ENCODE peak calls at places on chromosomes 4 and X, in four cellular contexts. P is ELF-1, H is K562, G is T-cell. W is an unnamed sample.

GRCh38 chr4:141022221-141022760 is 111.0 kb downstream of the RNF150 start:
- DNase-seq in P (no peak), H (no peak), G (no peak), W (no peak)

GRCh38 chrX:10902001-10902400 is 209.1 kb upstream of the HCCS start:
- DNase-seq in P (no peak), H (no peak), G (no peak), W (no peak)

GRCh38 chrX:10633722-10634121 is 13.3 kb upstream of the MID1 start:
- DNase-seq in P (no peak), H (peak; percentile 4), G (no peak), W (no peak)

GRCh38 chr4:110781944-110782343 is 159.1 kb upstream of the PITX2 start:
- DNase-seq in P (no peak), H (no peak), G (no peak), W (no peak)

GRCh38 chr4:77177196-77177595 is 20.2 kb downstream of the CCNG2 start:
- DNase-seq in P (no peak), H (no peak), G (no peak), W (no peak)

GRCh38 chr4:112234952-112235609 is 3.5 kb downstream of the AP1AR start:
- DNase-seq in P (peak; percentile 25), H (peak; percentile 46), G (no peak), W (peak; percentile 42)

GRCh38 chr4:158008551-158009218 is 164.1 kb downstream of the GASK1B start:
- DNase-seq in P (no peak), H (no peak), G (no peak), W (no peak)

GRCh38 chr4:173046818-173047217 is 121.8 kb upstream of the GALNT7 start:
- DNase-seq in P (no peak), H (no peak), G (no peak), W (no peak)

GRCh38 chr4:144403903-144404302 is 242.1 kb upstream of the HHIP start:
- DNase-seq in P (no peak), H (no peak), G (no peak), W (no peak)

GRCh38 chr4:107939307-107939706 is 8.0 kb downstream of the CYP2U1 start:
- DNase-seq in P (no peak), H (no peak), G (no peak), W (no peak)

GRCh38 chrX:121598356-121598755 is 550.9 kb downstream of the GLUD2 start:
- DNase-seq in P (no peak), H (no peak), G (no peak), W (no peak)

GRCh38 chr4:122005064-122005755 is 53.4 kb upstream of the TRPC3 start:
- DNase-seq in P (no peak), H (no peak), G (no peak), W (no peak)

GRCh38 chr4:156976147-156976546 is 4.5 kb upstream of the PDGFC start:
- DNase-seq in P (no peak), H (no peak), G (no peak), W (no peak)

GRCh38 chr4:762211-763190 is 56.9 kb downstream of the PCGF3 start:
- DNase-seq in P (no peak), H (no peak), G (no peak), W (no peak)

GRCh38 chrX:154468217-154468616 is 10.1 kb downstream of the PLXNA3 start:
- DNase-seq in P (no peak), H (no peak), G (no peak), W (no peak)

GRCh38 chr4:175614880-175615279 is 197.2 kb downstream of the GPM6A start:
- DNase-seq in P (no peak), H (no peak), G (no peak), W (no peak)

GRCh38 chr4:6272863-6273660 is 3.4 kb downstream of the WFS1 start:
- DNase-seq in P (peak; percentile 72), H (no peak), G (no peak), W (no peak)

GRCh38 chrX:109268340-109268739 is 213.5 kb downstream of the GUCY2F start:
- DNase-seq in P (peak; percentile 56), H (no peak), G (no peak), W (no peak)

GRCh38 chr4:113153529-113154101 is 104.2 kb downstream of the ANK2 start:
- DNase-seq in P (no peak), H (no peak), G (no peak), W (no peak)

GRCh38 chrX:39848900-39849299 is 248.9 kb downstream of the BCOR start:
- DNase-seq in P (no peak), H (no peak), G (no peak), W (no peak)

W was measured in H9.